ENCODE peak calls at places on chromosomes 7 and 10, in seven cellular contexts. One of them, this sample, is unnamed.

GRCh38 chr10:43105119-43105792 is 28.4 kb downstream of the RET start:
- DNase-seq in breast epithelium: peak; percentile 31
- DNase-seq in HepG2: peak; percentile 36
- DNase-seq in transverse colon: peak; percentile 75
- DNase-seq in suprapubic skin: peak; percentile 85
- DNase-seq in HCT116: peak; percentile 41
- DNase-seq in stomach: peak; percentile 75
- DNase-seq in this sample: no peak

GRCh38 chr7:47383064-47383463 is 198.8 kb downstream of the TNS3 start:
- DNase-seq in breast epithelium: no peak
- DNase-seq in HepG2: no peak
- DNase-seq in transverse colon: peak; percentile 6
- DNase-seq in suprapubic skin: no peak
- DNase-seq in HCT116: no peak
- DNase-seq in stomach: peak; percentile 16
- DNase-seq in this sample: no peak

GRCh38 chr10:88117227-88117626 is 253.8 kb downstream of the PTEN start:
- DNase-seq in breast epithelium: no peak
- DNase-seq in HepG2: no peak
- DNase-seq in transverse colon: no peak
- DNase-seq in suprapubic skin: no peak
- DNase-seq in HCT116: no peak
- DNase-seq in stomach: no peak
- DNase-seq in this sample: no peak

GRCh38 chr7:116420003-116420402 is 79.5 kb upstream of the CAV2 start:
- DNase-seq in breast epithelium: no peak
- DNase-seq in HepG2: no peak
- DNase-seq in transverse colon: no peak
- DNase-seq in suprapubic skin: no peak
- DNase-seq in HCT116: no peak
- DNase-seq in stomach: no peak
- DNase-seq in this sample: no peak

GRCh38 chr10:14093735-14094484 is 236.8 kb downstream of the FRMD4A start:
- DNase-seq in breast epithelium: no peak
- DNase-seq in HepG2: no peak
- DNase-seq in transverse colon: no peak
- DNase-seq in suprapubic skin: no peak
- DNase-seq in HCT116: no peak
- DNase-seq in stomach: no peak
- DNase-seq in this sample: no peak

GRCh38 chr7:81956520-81956919 is 186.7 kb upstream of the HGF start:
- DNase-seq in breast epithelium: no peak
- DNase-seq in HepG2: peak; percentile 39
- DNase-seq in transverse colon: no peak
- DNase-seq in suprapubic skin: no peak
- DNase-seq in HCT116: peak; percentile 47
- DNase-seq in stomach: no peak
- DNase-seq in this sample: no peak

GRCh38 chr10:6583447-6583846 is 3.4 kb upstream of the PRKCQ start:
- DNase-seq in breast epithelium: no peak
- DNase-seq in HepG2: no peak
- DNase-seq in transverse colon: no peak
- DNase-seq in suprapubic skin: no peak
- DNase-seq in HCT116: no peak
- DNase-seq in stomach: no peak
- DNase-seq in this sample: no peak

GRCh38 chr10:20598590-20598989 is 298.5 kb downstream of the NEBL start:
- DNase-seq in breast epithelium: no peak
- DNase-seq in HepG2: no peak
- DNase-seq in transverse colon: no peak
- DNase-seq in suprapubic skin: peak; percentile 70
- DNase-seq in HCT116: no peak
- DNase-seq in stomach: no peak
- DNase-seq in this sample: no peak

GRCh38 chr10:97633921-97634320 is 621 bp upstream of the MORN4 start:
- DNase-seq in breast epithelium: no peak
- DNase-seq in HepG2: peak; percentile 7
- DNase-seq in transverse colon: peak; percentile 10
- DNase-seq in suprapubic skin: no peak
- DNase-seq in HCT116: peak; percentile 19
- DNase-seq in stomach: no peak
- DNase-seq in this sample: no peak

GRCh38 chr7:2521952-2522591 is 2.5 kb downstream of the LFNG start:
- DNase-seq in breast epithelium: no peak
- DNase-seq in HepG2: no peak
- DNase-seq in transverse colon: peak; percentile 72
- DNase-seq in suprapubic skin: no peak
- DNase-seq in HCT116: no peak
- DNase-seq in stomach: no peak
- DNase-seq in this sample: no peak

GRCh38 chr10:128172756-128173155 is 46.5 kb upstream of the MKI67 start:
- DNase-seq in breast epithelium: no peak
- DNase-seq in HepG2: no peak
- DNase-seq in transverse colon: no peak
- DNase-seq in suprapubic skin: no peak
- DNase-seq in HCT116: no peak
- DNase-seq in stomach: no peak
- DNase-seq in this sample: no peak

GRCh38 chr7:603152-603941 is 83.7 kb upstream of the PDGFA start:
- DNase-seq in breast epithelium: no peak
- DNase-seq in HepG2: no peak
- DNase-seq in transverse colon: no peak
- DNase-seq in suprapubic skin: peak; percentile 55
- DNase-seq in HCT116: no peak
- DNase-seq in stomach: no peak
- DNase-seq in this sample: no peak

GRCh38 chr10:33434948-33435347 is 100.5 kb upstream of the NRP1 start:
- DNase-seq in breast epithelium: no peak
- DNase-seq in HepG2: no peak
- DNase-seq in transverse colon: no peak
- DNase-seq in suprapubic skin: no peak
- DNase-seq in HCT116: no peak
- DNase-seq in stomach: no peak
- DNase-seq in this sample: no peak

GRCh38 chr7:142809671-142810070 is 38.9 kb downstream of the PRSS2 start:
- DNase-seq in breast epithelium: no peak
- DNase-seq in HepG2: no peak
- DNase-seq in transverse colon: no peak
- DNase-seq in suprapubic skin: no peak
- DNase-seq in HCT116: no peak
- DNase-seq in stomach: no peak
- DNase-seq in this sample: no peak

GRCh38 chr10:51159841-51160240 is 85.6 kb downstream of the PRKG1 start:
- DNase-seq in breast epithelium: no peak
- DNase-seq in HepG2: no peak
- DNase-seq in transverse colon: no peak
- DNase-seq in suprapubic skin: no peak
- DNase-seq in HCT116: no peak
- DNase-seq in stomach: no peak
- DNase-seq in this sample: no peak

GRCh38 chr7:75658802-75659201 is 79.9 kb downstream of the HIP1 start:
- DNase-seq in breast epithelium: no peak
- DNase-seq in HepG2: no peak
- DNase-seq in transverse colon: no peak
- DNase-seq in suprapubic skin: no peak
- DNase-seq in HCT116: no peak
- DNase-seq in stomach: no peak
- DNase-seq in this sample: no peak

GRCh38 chr7:75662579-75663301 is 76.0 kb downstream of the HIP1 start:
- DNase-seq in breast epithelium: no peak
- DNase-seq in HepG2: no peak
- DNase-seq in transverse colon: peak; percentile 38
- DNase-seq in suprapubic skin: no peak
- DNase-seq in HCT116: no peak
- DNase-seq in stomach: no peak
- DNase-seq in this sample: no peak

GRCh38 chr7:75667938-75668337 is 70.8 kb downstream of the HIP1 start:
- DNase-seq in breast epithelium: no peak
- DNase-seq in HepG2: no peak
- DNase-seq in transverse colon: no peak
- DNase-seq in suprapubic skin: no peak
- DNase-seq in HCT116: no peak
- DNase-seq in stomach: no peak
- DNase-seq in this sample: no peak

GRCh38 chr7:75660566-75661215 is 78.0 kb downstream of the HIP1 start:
- DNase-seq in breast epithelium: no peak
- DNase-seq in HepG2: peak; percentile 23
- DNase-seq in transverse colon: no peak
- DNase-seq in suprapubic skin: no peak
- DNase-seq in HCT116: no peak
- DNase-seq in stomach: no peak
- DNase-seq in this sample: no peak

DNA sequence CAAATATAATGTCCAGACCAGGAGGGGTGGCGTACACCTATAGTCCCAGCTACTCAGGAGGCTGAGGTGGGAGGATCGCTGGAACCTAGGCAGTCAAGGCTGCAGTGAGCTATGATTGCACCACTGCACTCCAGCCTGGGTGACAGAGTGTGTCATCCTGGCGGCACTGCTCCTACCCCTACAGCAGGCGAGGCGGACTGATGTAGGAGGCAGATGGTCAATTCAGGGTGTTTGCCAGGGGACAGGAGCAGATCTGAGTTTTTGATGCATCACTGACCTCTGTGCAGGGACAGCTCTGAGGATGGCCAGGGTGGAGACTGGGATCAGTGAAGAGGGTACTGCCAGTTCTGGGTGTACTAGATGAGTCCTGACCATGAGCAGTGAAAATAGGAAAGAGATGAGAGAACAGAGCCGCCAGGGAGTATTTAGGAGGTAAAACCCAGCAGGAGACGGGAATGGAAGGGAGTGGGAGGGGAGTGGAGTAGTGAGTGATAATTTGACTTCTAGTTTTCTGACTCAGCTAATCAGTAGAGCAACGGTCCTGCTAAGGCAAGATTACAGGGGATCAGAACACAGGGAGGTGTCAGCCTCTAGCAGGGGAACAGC is 75.3 kb downstream of the HIP1 start:
- DNase-seq in breast epithelium: no peak
- DNase-seq in HepG2: no peak
- DNase-seq in transverse colon: no peak
- DNase-seq in suprapubic skin: no peak
- DNase-seq in HCT116: no peak
- DNase-seq in stomach: no peak
- DNase-seq in this sample: no peak
- TF ChIP-seq POLR2AphosphoS5 in breast epithelium: no peak
- TF ChIP-seq POLR2AphosphoS5 in HepG2: no peak
- TF ChIP-seq POLR2AphosphoS5 in transverse colon: no peak
- TF ChIP-seq POLR2AphosphoS5 in suprapubic skin: no peak
- TF ChIP-seq POLR2AphosphoS5 in HCT116: no peak
- TF ChIP-seq POLR2AphosphoS5 in stomach: no peak
- TF ChIP-seq POLR2AphosphoS5 in this sample: no peak

DNA sequence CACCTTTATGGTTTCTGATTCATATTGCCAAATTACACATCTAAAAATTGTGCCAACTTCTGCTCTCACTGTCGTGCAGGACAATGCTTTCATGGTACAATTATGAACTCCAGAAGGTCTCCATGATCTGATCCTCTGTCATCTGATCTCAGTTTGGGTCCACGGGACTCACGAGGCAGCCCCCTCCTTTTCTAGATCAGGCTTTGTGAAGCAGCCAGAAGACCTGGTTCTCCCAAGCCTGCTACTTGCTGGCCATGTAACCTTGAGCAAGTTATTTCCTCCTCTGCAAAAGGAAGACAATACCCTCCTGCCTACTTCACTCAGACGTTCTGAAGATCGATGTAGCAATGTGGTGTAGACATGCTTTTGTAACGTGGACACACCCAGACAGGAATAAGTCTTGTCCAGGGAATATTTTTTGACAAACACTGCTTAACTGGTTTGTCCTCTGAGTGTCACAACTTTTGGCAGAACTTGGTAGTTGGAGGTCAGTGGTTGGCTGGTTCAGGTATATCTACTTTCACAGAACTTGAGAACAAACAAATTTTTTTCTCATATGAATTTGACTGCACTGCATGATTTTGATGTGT is 19.6 kb downstream of the CALML3 start:
- DNase-seq in breast epithelium: peak; percentile 65
- DNase-seq in HepG2: no peak
- DNase-seq in transverse colon: peak; percentile 6
- DNase-seq in suprapubic skin: no peak
- DNase-seq in HCT116: no peak
- DNase-seq in stomach: peak; percentile 25
- DNase-seq in this sample: no peak
- H3K4me1 ChIP-seq in breast epithelium: peaks cover 6% of the 10 kb centered on the region
- H3K4me1 ChIP-seq in HepG2: peaks cover 60% of the 10 kb centered on the region
- H3K4me1 ChIP-seq in transverse colon: peaks cover 56% of the 10 kb centered on the region
- H3K4me1 ChIP-seq in suprapubic skin: peaks cover 46% of the 10 kb centered on the region
- H3K4me1 ChIP-seq in HCT116: peaks cover 43% of the 10 kb centered on the region
- H3K4me1 ChIP-seq in stomach: peaks cover 42% of the 10 kb centered on the region
- H3K4me1 ChIP-seq in this sample: peaks cover 45% of the 10 kb centered on the region

DNA sequence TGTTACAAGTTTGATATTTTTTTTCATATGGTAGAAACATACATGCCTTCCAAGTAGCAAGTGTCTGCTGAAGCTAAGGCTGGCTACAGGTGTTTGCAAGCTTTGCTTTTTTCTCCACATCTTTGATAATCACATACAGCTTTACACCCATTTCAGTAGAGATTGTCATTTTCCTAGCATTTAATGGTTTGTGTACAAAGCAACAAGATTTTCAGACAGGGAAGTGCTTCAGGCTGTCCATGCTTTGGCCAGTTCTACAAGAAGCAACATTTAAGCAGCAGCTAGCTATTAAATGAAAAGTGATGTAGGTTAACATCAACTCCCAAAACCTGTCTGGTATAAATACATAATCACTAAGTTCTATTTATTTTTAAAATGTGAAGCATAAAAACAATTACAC is 2.3 kb downstream of the HDAC9 start:
- DNase-seq in breast epithelium: no peak
- DNase-seq in HepG2: no peak
- DNase-seq in transverse colon: no peak
- DNase-seq in suprapubic skin: no peak
- DNase-seq in HCT116: no peak
- DNase-seq in stomach: no peak
- DNase-seq in this sample: no peak
- H3K4me3 ChIP-seq in breast epithelium: no peak overlapping the region
- H3K4me3 ChIP-seq in HepG2: no peak overlapping the region
- H3K4me3 ChIP-seq in transverse colon: no peak overlapping the region
- H3K4me3 ChIP-seq in suprapubic skin: no peak overlapping the region
- H3K4me3 ChIP-seq in HCT116: no peak overlapping the region
- H3K4me3 ChIP-seq in stomach: no peak overlapping the region
- H3K4me3 ChIP-seq in this sample: no peak overlapping the region

DNA sequence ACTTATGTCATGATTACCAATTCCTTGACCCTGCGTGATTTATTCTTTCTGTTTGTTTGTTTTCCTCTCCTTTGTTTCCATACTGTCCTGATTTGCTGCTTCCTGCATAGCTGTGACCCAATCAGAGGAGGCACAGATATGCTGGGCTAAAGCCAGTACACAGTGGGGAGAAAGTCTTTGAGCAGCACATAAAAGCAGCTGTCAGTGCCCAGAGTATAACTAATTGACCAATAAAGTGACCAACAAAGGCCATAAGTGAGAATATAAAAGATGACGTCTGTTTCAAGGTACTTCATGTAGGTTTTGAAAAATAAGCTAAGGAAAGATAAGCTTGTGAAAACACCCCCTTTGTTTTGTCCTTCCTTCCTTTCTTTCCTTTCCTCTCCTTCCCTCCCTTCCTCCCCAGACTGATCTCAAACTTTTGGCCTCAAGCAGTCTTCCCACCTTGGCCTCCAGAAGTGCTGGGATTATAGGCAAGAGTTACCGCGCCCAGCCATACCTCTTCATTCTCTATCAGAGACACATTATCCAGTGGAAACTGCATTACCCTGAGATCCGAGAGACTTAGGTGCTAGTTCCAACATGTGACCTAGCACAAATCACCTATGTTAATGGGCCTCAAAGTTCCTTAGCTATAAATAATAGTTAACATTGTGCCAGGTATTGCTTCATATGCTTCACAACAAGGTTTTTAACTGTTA is 17.0 kb downstream of the BCAP29 start:
- DNase-seq in breast epithelium: no peak
- DNase-seq in HepG2: no peak
- DNase-seq in transverse colon: no peak
- DNase-seq in suprapubic skin: no peak
- DNase-seq in HCT116: no peak
- DNase-seq in stomach: no peak
- DNase-seq in this sample: no peak
- TF ChIP-seq POLR2AphosphoS5 in breast epithelium: no peak
- TF ChIP-seq POLR2AphosphoS5 in HepG2: no peak
- TF ChIP-seq POLR2AphosphoS5 in transverse colon: no peak
- TF ChIP-seq POLR2AphosphoS5 in suprapubic skin: no peak
- TF ChIP-seq POLR2AphosphoS5 in HCT116: no peak
- TF ChIP-seq POLR2AphosphoS5 in stomach: no peak
- TF ChIP-seq POLR2AphosphoS5 in this sample: no peak